ENCODE peak calls at places on chromosomes 7 and 10, in four cellular contexts. L is PC-3, X is mesenchymal stem cell, A is neural progenitor cell. O is an unnamed sample.

GRCh38 chr10:70780772-70781171 is 4.4 kb downstream of the TBATA start:
- DNase-seq in L (no peak), X (no peak), A (no peak), O (no peak)

GRCh38 chr10:11612004-11613001 is 853 bp upstream of the USP6NL start:
- DNase-seq in A (no peak), L (no peak), X (peak), O (no peak)

GRCh38 chr7:95933618-95934017 is 161.3 kb downstream of the DYNC1I1 start:
- DNase-seq in L (no peak), A (no peak), X (no peak), O (no peak)

GRCh38 chr7:1666251-1666778 is 3.8 kb upstream of the ELFN1 start:
- DNase-seq in X (peak), A (peak), L (no peak), O (peak)

GRCh38 chr10:98331888-98332287 is 63.9 kb upstream of the LOXL4 start:
- DNase-seq in L (no peak), X (no peak), A (peak), O (peak)

GRCh38 chr7:26369519-26370385 is 78.1 kb downstream of the SNX10 start:
- DNase-seq in L (peak), X (peak), A (peak), O (peak)

GRCh38 chr10:100520811-100521210 is 1.1 kb upstream of the SEC31B start:
- DNase-seq in L (peak), X (peak), A (no peak), O (no peak)

GRCh38 chr7:110130669-110131068 is 960.3 kb upstream of the LRRN3 start:
- DNase-seq in A (no peak), X (no peak), L (peak), O (no peak)

GRCh38 chr7:42202601-42203000 is 34.4 kb downstream of the GLI3 start:
- DNase-seq in L (no peak), X (no peak), A (no peak), O (no peak)

GRCh38 chr10:46090258-46090812 is 44.3 kb upstream of the MSMB start:
- DNase-seq in A (no peak), X (no peak), L (no peak), O (no peak)

GRCh38 chr10:91340613-91341362 is 69.4 kb upstream of the HECTD2 start:
- DNase-seq in A (no peak), L (peak), X (peak), O (no peak)

GRCh38 chr7:8125680-8126444 is 136.1 kb downstream of the ICA1 start:
- DNase-seq in L (no peak), A (no peak), X (no peak), O (no peak)

GRCh38 chr7:134021861-134022260 is 105.3 kb upstream of the LRGUK start:
- DNase-seq in X (no peak), L (no peak), A (no peak), O (no peak)

GRCh38 chr10:124022066-124022465 is 71.3 kb downstream of the CHST15 start:
- DNase-seq in L (no peak), A (no peak), X (no peak), O (no peak)

GRCh38 chr7:55101359-55101758 is 82.5 kb downstream of the EGFR start:
- DNase-seq in L (no peak), A (no peak), X (no peak), O (no peak)

GRCh38 chr7:143384148-143384547 is 3.0 kb downstream of the ZYX start:
- DNase-seq in X (peak), A (no peak), L (no peak), O (no peak)

GRCh38 chr10:35942052-35942451 is 300.0 kb upstream of the FZD8 start:
- DNase-seq in A (no peak), X (no peak), L (no peak), O (no peak)

GRCh38 chr7:2000153-2000687 is 232.5 kb downstream of the MAD1L1 start:
- DNase-seq in A (no peak), X (no peak), L (no peak), O (no peak)

GRCh38 chr7:155489158-155489840 is 31.4 kb downstream of the EN2 start:
- DNase-seq in X (no peak), A (no peak), L (no peak), O (no peak)

GRCh38 chr10:132345345-132345744 is 13.4 kb downstream of the LRRC27 start:
- DNase-seq in X (no peak), A (no peak), L (no peak), O (no peak)

GRCh38 chr7:112050205-112050881 is 155.9 kb downstream of the DOCK4 start:
- DNase-seq in X (no peak), L (no peak), A (no peak), O (no peak)

GRCh38 chr7:5997210-5997808 is 11.5 kb downstream of the PMS2 start:
- DNase-seq in L (peak), A (peak), X (peak), O (peak)

GRCh38 chr7:128112781-128113221 is 81.6 kb upstream of the LRRC4 start:
- DNase-seq in L (no peak), A (no peak), X (no peak), O (no peak)

GRCh38 chr10:75294031-75294437 is 58.3 kb upstream of the COMTD1 start:
- DNase-seq in A (no peak), L (peak), X (peak), O (no peak)

GRCh38 chr10:75292794-75293455 is 57.2 kb upstream of the COMTD1 start:
- DNase-seq in A (no peak), X (no peak), L (no peak), O (no peak)

GRCh38 chr10:75294518-75294865 is 58.7 kb upstream of the COMTD1 start:
- DNase-seq in L (no peak), A (peak), X (peak), O (peak)

GRCh38 chr10:75294866-75295692 is 59.3 kb upstream of the COMTD1 start:
- DNase-seq in A (peak), L (peak), X (peak), O (peak)

DNA sequence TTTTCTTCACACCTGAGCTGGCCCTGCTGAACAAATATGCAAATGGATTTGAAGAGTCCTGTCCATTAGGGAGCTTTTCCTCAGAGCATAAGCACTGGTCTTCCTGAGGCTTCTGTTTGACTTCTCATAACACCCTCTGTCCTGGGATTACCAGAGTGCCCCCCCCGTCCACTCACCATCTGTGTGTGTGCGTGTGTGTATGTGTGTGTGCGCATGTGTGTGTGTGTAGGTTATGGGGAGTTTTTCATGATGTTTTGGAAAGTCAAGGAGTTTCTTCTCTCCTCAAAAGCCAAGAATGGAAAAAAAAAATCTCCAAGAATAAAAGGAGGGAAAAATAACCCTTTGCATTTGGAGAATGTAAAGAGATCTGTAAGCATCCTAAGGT is 57.7 kb upstream of the COMTD1 start:
- DNase-seq in X (peak), A (no peak), L (no peak), O (no peak)
- H2AFZ ChIP-seq in X (no peak), A (no peak), L (peak), O (no peak)

DNA sequence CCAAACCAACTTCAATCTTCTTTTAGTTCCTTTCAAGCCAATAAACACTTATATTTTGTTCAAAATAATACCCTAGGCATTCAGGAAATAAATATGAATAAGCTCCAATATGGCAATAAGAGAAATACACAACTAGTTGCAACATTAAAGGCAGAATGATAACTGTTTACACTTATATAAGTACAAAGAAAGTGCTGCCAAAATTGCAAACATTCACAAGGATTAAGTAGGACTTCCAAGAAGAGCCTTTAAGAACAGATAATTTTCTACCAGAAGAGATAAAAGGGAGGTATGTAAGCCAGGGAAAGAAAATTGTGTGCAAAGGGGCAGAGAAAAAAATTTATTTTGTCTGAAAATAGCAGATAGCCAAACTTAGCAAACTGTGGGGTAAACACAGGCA is 83.8 kb downstream of the CTNNA3 start:
- DNase-seq in X (no peak), A (no peak), L (no peak), O (no peak)
- H2AFZ ChIP-seq in X (no peak), A (no peak), L (no peak), O (no peak)

GRCh38 chr7:77991656-77992055 is 193.1 kb downstream of the PHTF2 start:
- DNase-seq in X (no peak), L (no peak), A (no peak), O (no peak)

GRCh38 chr7:77993823-77994222 is 195.2 kb downstream of the PHTF2 start:
- DNase-seq in A (no peak), L (no peak), X (no peak), O (no peak)

GRCh38 chr7:77985974-77986339 is 187.4 kb downstream of the PHTF2 start:
- DNase-seq in A (no peak), X (no peak), L (no peak), O (no peak)

GRCh38 chr7:77985232-77985973 is 186.8 kb downstream of the PHTF2 start:
- DNase-seq in X (no peak), A (no peak), L (no peak), O (no peak)

GRCh38 chr7:77989981-77990566 is 191.5 kb downstream of the PHTF2 start:
- DNase-seq in X (peak), L (peak), A (no peak), O (peak)
- H2AFZ ChIP-seq in X (no peak), L (no peak), A (peak), O (peak)

DNA sequence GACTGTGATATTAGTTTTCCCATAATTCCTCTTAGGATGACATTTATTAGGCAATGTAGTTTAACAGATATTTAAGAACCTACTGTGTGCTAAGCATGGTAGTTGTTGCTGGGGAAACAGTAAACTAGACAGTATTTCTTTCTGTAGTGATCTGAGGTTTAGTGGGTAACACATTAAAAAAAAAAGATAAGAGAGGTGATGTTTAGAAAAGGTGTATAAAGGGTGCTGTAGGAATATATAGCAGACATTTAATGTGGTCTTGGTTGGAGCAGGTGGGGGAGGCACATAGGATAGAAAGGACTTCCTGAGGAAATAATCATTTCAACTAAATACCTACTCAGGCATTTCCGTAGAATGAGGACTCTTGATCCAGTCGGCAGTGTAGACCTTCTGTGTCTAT is 11.9 kb downstream of the KIF11 start:
- DNase-seq in X (no peak), A (no peak), L (no peak), O (no peak)
- H2AFZ ChIP-seq in X (no peak), A (no peak), L (no peak), O (no peak)

DNA sequence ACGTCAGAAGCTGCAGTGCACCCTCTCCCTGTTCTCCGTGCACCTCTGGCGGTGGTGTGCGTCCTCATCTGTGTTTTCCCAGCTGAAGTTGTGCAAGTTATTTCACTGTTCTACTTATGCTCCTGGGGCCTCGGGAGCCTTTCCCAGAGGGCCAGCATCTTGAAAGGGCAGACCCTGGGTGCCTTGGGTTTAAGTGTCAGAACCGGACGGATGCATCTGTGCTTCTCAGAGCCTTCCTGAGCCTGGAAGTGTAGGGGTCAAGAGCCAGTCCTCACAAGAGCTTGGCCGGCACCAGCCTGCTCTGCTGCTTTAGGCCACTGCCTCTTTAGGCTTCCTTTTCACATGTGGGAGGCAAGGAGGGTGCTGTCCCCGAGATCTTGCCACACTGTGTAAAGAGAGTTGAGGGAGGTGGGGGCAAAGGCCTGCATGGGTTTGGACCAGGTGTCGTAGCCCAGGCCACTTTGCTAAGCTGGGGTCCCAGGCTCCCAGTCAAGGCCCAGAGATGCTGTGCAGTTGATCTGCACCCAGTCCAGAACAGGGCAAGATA is 128.9 kb upstream of the NPS start:
- DNase-seq in A (no peak), L (no peak), X (no peak), O (no peak)
- H2AFZ ChIP-seq in A (no peak), L (no peak), X (no peak), O (no peak)

GRCh38 chr7:12637328-12637727 is 50.1 kb upstream of the ARL4A start:
- DNase-seq in A (no peak), L (no peak), X (no peak), O (no peak)
- H2AFZ ChIP-seq in A (no peak), L (no peak), X (no peak), O (peak)

GRCh38 chr10:43998021-43998809 is 349.5 kb upstream of the ZNF32 start:
- DNase-seq in L (no peak), A (no peak), X (peak), O (no peak)
- H2AFZ ChIP-seq in L (no peak), A (no peak), X (no peak), O (no peak)

GRCh38 chr10:103910442-103911000 is 7.5 kb downstream of the STN1 start:
- DNase-seq in X (no peak), L (no peak), A (no peak), O (no peak)
- H2AFZ ChIP-seq in X (no peak), L (no peak), A (no peak), O (no peak)

GRCh38 chr10:62052276-62052675 is 150.8 kb downstream of the ARID5B start:
- DNase-seq in A (no peak), X (no peak), L (no peak), O (no peak)
- H2AFZ ChIP-seq in A (no peak), X (no peak), L (no peak), O (no peak)

O was measured in GM23338.